ENCODE peak calls at places on chromosomes 13 and 19, in five cellular contexts. N, B, J, D and U are unnamed samples.
A peak's percentile ranks its signal among the peaks of the same experiment; 100 is the strongest.

GRCh38 chr13:80215368-80215767 is 125.6 kb downstream of the SPRY2 start:
- DNase-seq in B (no peak), D (no peak), J (peak; percentile 20), N (no peak), U (no peak)

GRCh38 chr19:932647-933552 is 7.1 kb downstream of the ARID3A start:
- DNase-seq in D (peak; percentile 77), B (no peak), J (peak; percentile 93), N (no peak), U (no peak)

GRCh38 chr19:6590458-6591319 is at the start of gene CD70:
- DNase-seq in J (no peak), D (peak; percentile 48), B (peak; percentile 19), N (peak; percentile 39), U (no peak)

GRCh38 chr13:65881561-65882155 is 1348.5 kb downstream of the PCDH9 start:
- DNase-seq in D (no peak), N (no peak), J (no peak), B (no peak), U (no peak)

GRCh38 chr13:93227280-93227905 is 786 bp downstream of the GPC6 start:
- DNase-seq in J (peak; percentile 67), N (no peak), D (no peak), B (no peak), U (no peak)

GRCh38 chr19:45527731-45528130 is 20.5 kb downstream of the VASP start:
- DNase-seq in N (no peak), D (no peak), J (no peak), B (no peak), U (no peak)

GRCh38 chr19:5664515-5664914 is 15.8 kb downstream of the MICOS13 start:
- DNase-seq in N (no peak), J (no peak), B (no peak), D (no peak), U (no peak)

GRCh38 chr13:84917252-84917878 is 881.9 kb downstream of the SLITRK6 start:
- DNase-seq in D (peak; percentile 12), N (no peak), J (peak; percentile 26), B (no peak), U (peak; percentile 14)

GRCh38 chr13:64158910-64159309 is 2743.3 kb upstream of the PCDH20 start:
- DNase-seq in B (no peak), N (no peak), D (peak; percentile 0), J (peak; percentile 60), U (peak; percentile 9)

GRCh38 chr13:76349700-76350099 is 536.5 kb downstream of the KCTD12 start:
- DNase-seq in B (no peak), J (peak; percentile 9), N (no peak), D (no peak), U (no peak)

GRCh38 chr13:50645092-50645491 is 198.4 kb downstream of the DLEU7 start:
- DNase-seq in J (no peak), B (no peak), N (no peak), D (peak; percentile 53), U (no peak)

GRCh38 chr19:12800873-12801465 is 631 bp downstream of the PRDX2 start:
- DNase-seq in B (no peak), N (no peak), J (no peak), D (no peak), U (no peak)

GRCh38 chr13:75896271-75896670 is 260.1 kb downstream of the LMO7 start:
- DNase-seq in D (no peak), J (no peak), B (no peak), N (no peak), U (peak; percentile 35)

GRCh38 chr13:39779337-39780270 is 124.1 kb downstream of the COG6 start:
- DNase-seq in N (no peak), D (no peak), B (peak; percentile 19), J (peak; percentile 54), U (peak; percentile 6)

GRCh38 chr19:46898731-46899130 is 37.9 kb downstream of the ARHGAP35 start:
- DNase-seq in B (no peak), D (peak; percentile 45), N (no peak), J (peak; percentile 75), U (no peak)

GRCh38 chr13:65532231-65532630 is 1697.9 kb downstream of the PCDH9 start:
- DNase-seq in D (no peak), J (no peak), N (no peak), B (no peak), U (peak; percentile 74)

GRCh38 chr13:99265823-99266426 is 7.7 kb upstream of the GPR18 start:
- DNase-seq in D (peak; percentile 53), N (no peak), J (peak; percentile 68), B (no peak), U (peak; percentile 39)

GRCh38 chr19:12603714-12604113 is 6.9 kb downstream of the ZNF490 start:
- DNase-seq in D (no peak), J (no peak), N (peak; percentile 22), B (peak; percentile 24), U (no peak)

GRCh38 chr13:33624740-33625139 is 193.2 kb upstream of the RFC3 start:
- DNase-seq in N (no peak), J (no peak), B (no peak), D (no peak), U (no peak)

GRCh38 chr13:73061478-73062275 is 2.9 kb downstream of the KLF5 start:
- DNase-seq in J (no peak), B (no peak), N (no peak), D (no peak), U (no peak)

GRCh38 chr19:4639531-4640246 is 373 bp downstream of the TNFAIP8L1 start:
- DNase-seq in J (peak; percentile 31), D (no peak), B (no peak), N (no peak), U (no peak)

GRCh38 chr13:67650471-67650870 is 420.3 kb upstream of the PCDH9 start:
- DNase-seq in J (no peak), N (no peak), D (no peak), B (no peak), U (no peak)

GRCh38 chr19:6571167-6571566 is 19.8 kb downstream of the CD70 start:
- DNase-seq in J (no peak), D (no peak), B (no peak), N (no peak), U (no peak)

GRCh38 chr13:42361701-42362100 is 89.7 kb downstream of the AKAP11 start:
- DNase-seq in B (no peak), J (no peak), D (no peak), N (no peak), U (no peak)

GRCh38 chr19:35436477-35437141 is 11.4 kb upstream of the FFAR2 start:
- DNase-seq in B (peak; percentile 2), J (peak; percentile 89), D (peak; percentile 62), N (no peak), U (no peak)